ENCODE peak calls at places on chromosomes 13 and 19, in four cellular contexts. W is IMR-90, I is neuronal stem cell, D is mesendoderm. X is an unnamed sample.

GRCh38 chr19:39438270-39438934 is 2.7 kb upstream of the RPS16 start:
- DNase-seq in W (peak), I (no peak), D (peak), X (peak)

GRCh38 chr19:48424694-48425219 is 21.0 kb upstream of the GRWD1 start:
- DNase-seq in W (peak), I (no peak), D (peak), X (peak)

GRCh38 chr19:17077447-17078028 is 2.0 kb downstream of the MYO9B start:
- DNase-seq in W (no peak), I (no peak), D (no peak), X (no peak)

GRCh38 chr19:18596752-18597157 is 8.2 kb downstream of the REX1BD start:
- DNase-seq in W (no peak), I (no peak), D (peak), X (no peak)

GRCh38 chr19:5972355-5972731 is 5.6 kb downstream of the RANBP3 start:
- DNase-seq in W (no peak), I (no peak), D (no peak), X (no peak)

GRCh38 chr13:26051231-26052135 is at the start of gene SHISA2:
- DNase-seq in W (peak), I (peak), D (peak), X (peak)

GRCh38 chr19:38650911-38651584 is 3.6 kb downstream of the ACTN4 start:
- DNase-seq in W (peak), I (no peak), D (no peak), X (peak)

GRCh38 chr13:113596321-113597200 is 12.0 kb downstream of the TFDP1 start:
- DNase-seq in W (no peak), I (no peak), D (no peak), X (no peak)

GRCh38 chr13:60329221-60329983 is 67.6 kb upstream of the TDRD3 start:
- DNase-seq in W (peak), I (peak), D (peak), X (peak)

GRCh38 chr13:111228262-111229144 is 91.9 kb upstream of the TEX29 start:
- DNase-seq in W (peak), I (no peak), D (peak), X (peak)

GRCh38 chr19:31074751-31075150 is 274.5 kb downstream of the TSHZ3 start:
- DNase-seq in W (no peak), I (no peak), D (no peak), X (no peak)

GRCh38 chr13:105202384-105202783 is 1333.1 kb downstream of the EFNB2 start:
- DNase-seq in W (peak), I (peak), D (peak), X (peak)

GRCh38 chr13:79735228-79735627 is 254.3 kb downstream of the NDFIP2 start:
- DNase-seq in W (peak), I (no peak), D (no peak), X (peak)

GRCh38 chr19:50383307-50383851 is 768 bp upstream of the POLD1 start:
- DNase-seq in W (no peak), I (no peak), D (peak), X (no peak)

GRCh38 chr19:5002143-5002542 is 33.2 kb downstream of the KDM4B start:
- DNase-seq in W (peak), I (no peak), D (no peak), X (peak)

GRCh38 chr19:17528610-17529009 is 17.2 kb downstream of the PGLS start:
- DNase-seq in W (no peak), I (no peak), D (no peak), X (no peak)

GRCh38 chr19:5691205-5691929 is 1.3 kb downstream of the RPL36 start:
- DNase-seq in W (peak), I (no peak), D (no peak), X (peak)

GRCh38 chr19:51771369-51771768 is 10.4 kb downstream of the FPR2 start:
- DNase-seq in W (no peak), I (no peak), D (no peak), X (no peak)

GRCh38 chr13:26280822-26281221 is 26.9 kb downstream of the CDK8 start:
- DNase-seq in W (no peak), I (no peak), D (peak), X (no peak)

GRCh38 chr19:56547535-56547934 is 8.8 kb downstream of the ZFP28 start:
- DNase-seq in W (no peak), I (no peak), D (peak), X (no peak)

GRCh38 chr19:27776524-27776923 is 1436.4 kb downstream of the UQCRFS1 start:
- DNase-seq in W (no peak), I (no peak), D (no peak), X (no peak)

GRCh38 chr19:29260477-29261317 is 47.7 kb upstream of the UQCRFS1 start:
- DNase-seq in W (peak), I (peak), D (peak), X (no peak)

GRCh38 chr13:80083516-80084085 is 257.3 kb downstream of the SPRY2 start:
- DNase-seq in W (peak), I (no peak), D (no peak), X (peak)

GRCh38 chr13:98484289-98485219 is 92.4 kb downstream of the STK24 start:
- DNase-seq in W (peak), I (peak), D (peak), X (peak)

GRCh38 chr19:10006335-10006708 is 4.0 kb downstream of the COL5A3 start:
- DNase-seq in W (peak), I (no peak), D (no peak), X (peak)

GRCh38 chr13:90156390-90156789 is 1191.1 kb upstream of the MIR17HG start:
- DNase-seq in W (no peak), I (no peak), D (no peak), X (no peak)

GRCh38 chr13:35927554-35927953 is 203.6 kb downstream of the DCLK1 start:
- DNase-seq in W (peak), I (no peak), D (peak), X (peak)

GRCh38 chr19:51986309-51987291 is at the start of gene ZNF350:
- DNase-seq in W (peak), I (peak), D (peak), X (peak)

GRCh38 chr19:9885077-9885552 is 50.0 kb downstream of the PIN1 start:
- DNase-seq in W (peak), I (no peak), D (peak), X (peak)

GRCh38 chr19:55485439-55486011 is 537 bp downstream of the NAT14 start:
- DNase-seq in W (no peak), I (no peak), D (peak), X (no peak)

GRCh38 chr19:35430382-35431146 is 17.5 kb upstream of the FFAR2 start:
- DNase-seq in W (no peak), I (no peak), D (no peak), X (peak)

GRCh38 chr19:55552620-55553019 is 7.3 kb upstream of the SBK3 start:
- DNase-seq in W (peak), I (no peak), D (no peak), X (peak)

GRCh38 chr13:51797664-51798488 is 6.1 kb downstream of the DHRS12 start:
- DNase-seq in W (peak), I (peak), D (peak), X (peak)

GRCh38 chr13:21147827-21148226 is 28.5 kb downstream of the SKA3 start:
- DNase-seq in W (no peak), I (no peak), D (no peak), X (no peak)

GRCh38 chr13:87274209-87274819 is 396.9 kb upstream of the SLITRK5 start:
- DNase-seq in W (peak), I (peak), D (peak), X (peak)

GRCh38 chr19:1291761-1292418 is 6.2 kb downstream of the EFNA2 start:
- DNase-seq in W (no peak), I (no peak), D (no peak), X (no peak)

GRCh38 chr19:3358919-3359849 is 7.2 kb upstream of the NFIC start:
- DNase-seq in W (peak), I (no peak), D (no peak), X (peak)
- H3K18ac ChIP-seq in W (peak), I (peak), D (peak), X (peak)

GRCh38 chr19:2534374-2535050 is 58.6 kb downstream of the GADD45B start:
- DNase-seq in W (no peak), I (no peak), D (peak), X (no peak)

GRCh38 chr19:2538096-2538757 is 62.3 kb downstream of the GADD45B start:
- DNase-seq in W (no peak), I (no peak), D (no peak), X (no peak)

GRCh38 chr19:2537544-2537943 is 61.6 kb downstream of the GADD45B start:
- DNase-seq in W (no peak), I (no peak), D (no peak), X (no peak)

GRCh38 chr19:2533686-2534085 is 57.8 kb downstream of the GADD45B start:
- DNase-seq in W (no peak), I (no peak), D (no peak), X (no peak)

DNA sequence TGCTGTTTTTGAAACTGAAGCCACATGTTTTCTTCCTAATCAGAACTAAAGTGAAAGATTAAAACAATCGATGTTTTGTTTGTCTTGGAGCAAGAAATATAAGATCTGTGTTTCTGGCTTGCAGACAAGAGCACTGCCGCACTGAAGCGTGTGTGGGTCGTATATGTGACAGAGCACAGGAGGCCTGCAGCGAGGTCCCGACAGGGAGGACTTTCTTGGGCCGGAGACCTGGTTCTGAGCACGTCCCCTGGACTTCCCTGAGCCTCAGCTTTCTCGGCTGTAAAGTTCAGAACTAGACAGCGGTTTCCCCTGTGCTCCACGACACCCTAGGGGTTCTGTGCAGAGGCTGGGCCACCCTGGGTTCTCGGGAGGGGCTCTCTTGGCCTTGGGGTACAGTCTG is 60.5 kb downstream of the GADD45B start:
- DNase-seq in W (no peak), I (no peak), D (no peak), X (no peak)
- H2BK120ac ChIP-seq in W (peak), I (no peak), D (no peak), X (no peak)

GRCh38 chr19:2391118-2391725 is 31.2 kb downstream of the TMPRSS9 start:
- DNase-seq in W (peak), I (peak), D (peak), X (peak)
- H3K4ac ChIP-seq in W (no peak), I (no peak), D (no peak), X (no peak)

DNA sequence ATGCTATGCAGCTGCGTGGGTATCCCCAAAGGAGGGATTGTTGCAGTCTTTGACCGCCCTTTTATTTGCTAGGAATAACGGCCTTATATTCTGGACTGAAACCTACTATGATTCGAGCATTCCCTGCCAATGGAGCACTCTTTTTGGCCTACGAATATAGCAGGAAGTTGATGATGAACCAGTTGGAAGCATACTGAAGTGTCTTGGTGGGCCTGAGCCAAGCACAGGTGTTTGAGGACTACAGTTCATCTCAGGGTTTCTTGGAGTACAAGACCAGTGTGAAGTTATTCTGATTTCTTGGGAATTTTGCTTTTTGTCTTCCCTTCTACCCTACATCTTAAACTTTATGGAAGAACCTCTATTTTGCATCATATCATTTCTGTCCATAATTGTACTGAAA is 20.1 kb downstream of the SLC25A15 start:
- DNase-seq in W (no peak), I (no peak), D (no peak), X (no peak)
- H3K18ac ChIP-seq in W (no peak), I (no peak), D (no peak), X (no peak)

GRCh38 chr13:75486146-75486545 is 4.2 kb upstream of the TBC1D4 start:
- DNase-seq in W (no peak), I (no peak), D (peak), X (no peak)
- H2BK120ac ChIP-seq in W (peak), I (no peak), D (no peak), X (no peak)

GRCh38 chr13:97005631-97006262 is 11.5 kb upstream of the OXGR1 start:
- DNase-seq in W (peak), I (no peak), D (no peak), X (peak)
- H3K4ac ChIP-seq in W (peak), I (no peak), D (no peak), X (no peak)

GRCh38 chr19:8832132-8833021 is at the start of the genes MBD3L1 and ZNF558:
- DNase-seq in W (peak), I (peak), D (peak), X (peak)
- H3K18ac ChIP-seq in W (peak), I (peak), D (peak), X (peak)